ENCODE peak calls at places on chromosomes 4 and X, in five cellular contexts. M is NCI-H524 treated with DMSO at 0.1 percent for 48 hours; G is stimulated activated CD4-positive, alpha-beta T cell treated with anti-CD3 and anti-CD28 coated beads, Interleukin-1b, Interleukin-23, amount 100 ng/mL, for 24 hours; Z is H54; F is GM03348. I is an unnamed sample.

GRCh38 chr4:56619816-56620215 is 61.3 kb downstream of the HOPX start:
- DNase-seq in M (no peak), G (no peak), Z (no peak), F (no peak), I (peak)

GRCh38 chr4:169271692-169272007 is 894 bp upstream of the SH3RF1 start:
- DNase-seq in M (no peak), G (no peak), Z (no peak), F (no peak), I (peak)

GRCh38 chr4:142331646-142332045 is 514.5 kb downstream of the INPP4B start:
- DNase-seq in M (no peak), G (no peak), Z (no peak), F (peak), I (no peak)

GRCh38 chrX:115428011-115428410 is 133.0 kb upstream of the PLS3 start:
- DNase-seq in M (peak), G (no peak), Z (no peak), F (no peak), I (no peak)

GRCh38 chr4:172104534-172104933 is 291.3 kb downstream of the GALNTL6 start:
- DNase-seq in M (no peak), G (no peak), Z (no peak), F (no peak), I (no peak)

GRCh38 chr4:123546123-123546654 is 149.6 kb downstream of the SPRY1 start:
- DNase-seq in M (no peak), G (no peak), Z (no peak), F (no peak), I (no peak)

GRCh38 chr4:183935355-183936005 is 30.4 kb downstream of the STOX2 start:
- DNase-seq in M (no peak), G (no peak), Z (no peak), F (no peak), I (no peak)

GRCh38 chrX:6226053-6226645 is 2.5 kb downstream of the NLGN4X start:
- DNase-seq in M (no peak), G (no peak), Z (no peak), F (no peak), I (peak)

GRCh38 chr4:142080960-142081359 is 444.6 kb downstream of the IL15 start:
- DNase-seq in M (no peak), G (no peak), Z (no peak), F (no peak), I (peak)

GRCh38 chrX:70301716-70302115 is 11.8 kb downstream of the KIF4A start:
- DNase-seq in M (no peak), G (no peak), Z (no peak), F (no peak), I (peak)

GRCh38 chrX:139936259-139936658 is 3.4 kb upstream of the ATP11C start:
- DNase-seq in M (no peak), G (no peak), Z (no peak), F (no peak), I (peak)

GRCh38 chrX:68699960-68700746 is 52.7 kb downstream of the STARD8 start:
- DNase-seq in M (no peak), G (no peak), Z (peak), F (peak), I (no peak)

GRCh38 chr4:147984065-147984777 is 252.3 kb downstream of the ARHGAP10 start:
- DNase-seq in M (no peak), G (no peak), Z (no peak), F (peak), I (peak)

GRCh38 chrX:15820106-15821073 is 30.1 kb downstream of the ZRSR2 start:
- DNase-seq in M (no peak), G (no peak), Z (no peak), F (no peak), I (no peak)

GRCh38 chr4:151744614-151745013 is 16.2 kb downstream of the GATB start:
- DNase-seq in M (no peak), G (no peak), Z (peak), F (peak), I (peak)

GRCh38 chr4:42271096-42271495 is 118.6 kb upstream of the BEND4 start:
- DNase-seq in M (no peak), G (no peak), Z (no peak), F (no peak), I (no peak)

GRCh38 chr4:3317656-3318211 is 24.9 kb downstream of the RGS12 start:
- DNase-seq in M (no peak), G (no peak), Z (no peak), F (no peak), I (no peak)

GRCh38 chr4:120862432-120862831 is 60.1 kb downstream of the PRDM5 start:
- DNase-seq in M (no peak), G (no peak), Z (no peak), F (no peak), I (no peak)

GRCh38 chrX:151815461-151815860 is 80.9 kb downstream of the CNGA2 start:
- DNase-seq in M (no peak), G (no peak), Z (no peak), F (peak), I (no peak)

GRCh38 chr4:120066182-120066524 is 495 bp downstream of the MAD2L1 start:
- DNase-seq in M (peak), G (peak), Z (no peak), F (no peak), I (peak)

GRCh38 chrX:31590581-31591113 is 518.8 kb upstream of the FTHL17 start:
- DNase-seq in M (no peak), G (no peak), Z (no peak), F (peak), I (no peak)

GRCh38 chrX:28039258-28039657 is 58.0 kb upstream of the DCAF8L1 start:
- DNase-seq in M (no peak), G (no peak), Z (no peak), F (no peak), I (no peak)

GRCh38 chr4:82851902-82852750 is 38.8 kb downstream of the SEC31A start:
- DNase-seq in M (no peak), G (no peak), Z (no peak), F (peak), I (peak)

GRCh38 chr4:128354205-128354821 is 66.7 kb upstream of the PGRMC2 start:
- DNase-seq in M (no peak), G (no peak), Z (peak), F (peak), I (peak)

GRCh38 chrX:136768469-136769084 is 12.2 kb downstream of the ARHGEF6 start:
- DNase-seq in M (peak), G (no peak), Z (peak), F (peak), I (peak)

GRCh38 chrX:141142946-141143345 is 34.0 kb downstream of the LDOC1 start:
- DNase-seq in M (no peak), G (no peak), Z (no peak), F (no peak), I (no peak)

GRCh38 chrX:15674514-15674898 is 9.9 kb upstream of the CLTRN start:
- DNase-seq in M (no peak), G (peak), Z (peak), F (peak), I (no peak)

GRCh38 chrX:24563291-24564010 is 83.7 kb downstream of the PCYT1B start:
- DNase-seq in M (peak), G (no peak), Z (no peak), F (no peak), I (no peak)

GRCh38 chrX:13283512-13283911 is 36.3 kb downstream of the ATXN3L start:
- DNase-seq in M (no peak), G (no peak), Z (no peak), F (no peak), I (peak)

GRCh38 chr4:161926033-161926828 is 237.6 kb downstream of the FSTL5 start:
- DNase-seq in M (no peak), G (no peak), Z (no peak), F (no peak), I (no peak)

GRCh38 chrX:120769576-120770341 is 105.9 kb downstream of the CT47B1 start:
- DNase-seq in M (no peak), G (no peak), Z (no peak), F (peak), I (peak)

GRCh38 chr4:7034262-7035081 is 8.7 kb upstream of the TADA2B start:
- DNase-seq in M (no peak), G (no peak), Z (peak), F (peak), I (peak)

GRCh38 chrX:111041018-111041462 is 55.0 kb upstream of the PAK3 start:
- DNase-seq in M (no peak), G (no peak), Z (peak), F (peak), I (no peak)

GRCh38 chr4:85142451-85142850 is 176.0 kb upstream of the WDFY3 start:
- DNase-seq in M (no peak), G (no peak), Z (no peak), F (no peak), I (no peak)

GRCh38 chr4:89535251-89535650 is 227.7 kb upstream of the GPRIN3 start:
- DNase-seq in M (no peak), G (no peak), Z (no peak), F (no peak), I (no peak)

GRCh38 chr4:98568896-98569663 is 89.3 kb downstream of the TSPAN5 start:
- DNase-seq in M (no peak), G (no peak), Z (no peak), F (peak), I (no peak)

GRCh38 chr4:127012549-127012948 is 620.2 kb upstream of the INTU start:
- DNase-seq in M (no peak), G (no peak), Z (no peak), F (peak), I (no peak)

GRCh38 chr4:54588404-54588803 is 69.4 kb upstream of the KIT start:
- DNase-seq in M (no peak), G (no peak), Z (no peak), F (no peak), I (no peak)

GRCh38 chr4:98474408-98474844 is 184.0 kb downstream of the TSPAN5 start:
- DNase-seq in M (no peak), G (no peak), Z (no peak), F (no peak), I (no peak)

I was measured in mesendoderm.